ENCODE peak calls at places on chromosomes 7 and 10, in four cellular contexts. H is upper lobe of left lung, K is A549, T is HCT116. R is an unnamed sample. For H3K4me1, the result is how much of the 10 kb centered on the place peaks cover.

GRCh38 chr7:139853576-139854511 is 24.8 kb downstream of the TBXAS1 start:
- DNase-seq in H (no peak), K (peak), T (no peak), R (no peak)

GRCh38 chr7:43612599-43613589 is 30.0 kb downstream of the STK17A start:
- DNase-seq in H (no peak), K (no peak), T (no peak), R (no peak)

GRCh38 chr7:21293771-21294170 is 134.1 kb upstream of the SP4 start:
- DNase-seq in H (no peak), K (no peak), T (no peak), R (no peak)

GRCh38 chr10:126088144-126088543 is 191.8 kb downstream of the FANK1 start:
- DNase-seq in H (no peak), K (peak), T (no peak), R (no peak)

GRCh38 chr7:100174582-100174981 is 2.6 kb downstream of the GPC2 start:
- DNase-seq in H (no peak), K (no peak), T (no peak), R (no peak)

GRCh38 chr10:101354584-101355070 is 662 bp downstream of the BTRC start:
- DNase-seq in H (no peak), K (no peak), T (no peak), R (no peak)

GRCh38 chr7:151951672-151952338 is 4.4 kb upstream of the GALNTL5 start:
- DNase-seq in H (no peak), K (no peak), T (no peak), R (no peak)

GRCh38 chr7:28984631-28985030 is 26.5 kb upstream of the TRIL start:
- DNase-seq in H (peak), K (no peak), T (no peak), R (no peak)

GRCh38 chr7:25583655-25584054 is 355.4 kb upstream of the NPVF start:
- DNase-seq in H (no peak), K (no peak), T (no peak), R (no peak)

GRCh38 chr7:66075590-66076458 is at the start of gene ASL:
- DNase-seq in H (peak), K (peak), T (peak), R (peak)
- TF ChIP-seq POLR2A in H (peak), K (peak), T (peak), R (no peak)

GRCh38 chr7:112080441-112080840 is 125.8 kb downstream of the DOCK4 start:
- DNase-seq in H (no peak), K (peak), T (no peak), R (no peak)
- H3K4me1 ChIP-seq in H (under half), K (half or more), T (under half), R (under half)

GRCh38 chr10:78974409-78975317 is 94.1 kb upstream of the ZMIZ1 start:
- DNase-seq in H (no peak), K (peak), T (peak), R (no peak)
- TF ChIP-seq POLR2A in H (peak), K (no peak), T (peak), R (peak)

DNA sequence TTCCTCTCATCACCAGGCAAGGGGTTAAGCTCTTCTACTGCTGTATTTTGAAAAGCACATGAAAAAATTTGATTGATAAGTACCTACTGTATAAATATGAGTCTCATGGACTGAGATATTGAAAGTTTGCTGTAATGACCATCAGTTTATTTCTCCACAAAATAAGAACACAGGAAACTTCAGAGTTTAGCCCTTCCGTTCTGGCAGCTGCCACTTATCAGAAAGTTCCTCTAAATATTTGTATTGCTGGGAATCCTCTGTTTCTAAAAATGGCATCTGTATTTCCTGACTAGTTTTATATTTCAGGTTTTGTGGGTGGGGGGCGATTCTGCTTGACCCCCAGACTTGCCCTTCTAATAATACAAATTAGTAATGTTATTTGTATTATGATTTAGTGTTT is 92.0 kb downstream of the LYZL2 start:
- DNase-seq in H (no peak), K (no peak), T (no peak), R (no peak)
- H3K4me1 ChIP-seq in H (half or more), K (half or more), T (under half), R (under half)

GRCh38 chr7:101733713-101734475 is 83.5 kb upstream of the CUX1 start:
- DNase-seq in H (peak), K (no peak), T (no peak), R (no peak)
- TF ChIP-seq POLR2A in H (peak), K (no peak), T (no peak), R (no peak)

GRCh38 chr10:3764626-3765375 is 20.2 kb downstream of the KLF6 start:
- DNase-seq in H (no peak), K (no peak), T (no peak), R (no peak)
- H3K4me1 ChIP-seq in H (under half), K (under half), T (half or more), R (half or more)

GRCh38 chr10:99927719-99928280 is 81.9 kb downstream of the DNMBP start:
- DNase-seq in H (no peak), K (peak), T (no peak), R (no peak)
- TF ChIP-seq POLR2A in H (no peak), K (no peak), T (no peak), R (no peak)

GRCh38 chr7:155338632-155339320 is 41.1 kb downstream of the INSIG1 start:
- DNase-seq in H (no peak), K (no peak), T (no peak), R (no peak)

GRCh38 chr7:155339474-155339873 is 41.8 kb downstream of the INSIG1 start:
- DNase-seq in H (no peak), K (no peak), T (no peak), R (no peak)

GRCh38 chr7:155340721-155341120 is 43.0 kb downstream of the INSIG1 start:
- DNase-seq in H (no peak), K (no peak), T (no peak), R (no peak)

GRCh38 chr7:155341463-155341983 is 43.8 kb downstream of the INSIG1 start:
- DNase-seq in H (no peak), K (no peak), T (no peak), R (no peak)

GRCh38 chr7:155340071-155340531 is 42.4 kb downstream of the INSIG1 start:
- DNase-seq in H (no peak), K (no peak), T (no peak), R (no peak)
- H3K4me1 ChIP-seq in H (under half), K (under half), T (under half), R (under half)

DNA sequence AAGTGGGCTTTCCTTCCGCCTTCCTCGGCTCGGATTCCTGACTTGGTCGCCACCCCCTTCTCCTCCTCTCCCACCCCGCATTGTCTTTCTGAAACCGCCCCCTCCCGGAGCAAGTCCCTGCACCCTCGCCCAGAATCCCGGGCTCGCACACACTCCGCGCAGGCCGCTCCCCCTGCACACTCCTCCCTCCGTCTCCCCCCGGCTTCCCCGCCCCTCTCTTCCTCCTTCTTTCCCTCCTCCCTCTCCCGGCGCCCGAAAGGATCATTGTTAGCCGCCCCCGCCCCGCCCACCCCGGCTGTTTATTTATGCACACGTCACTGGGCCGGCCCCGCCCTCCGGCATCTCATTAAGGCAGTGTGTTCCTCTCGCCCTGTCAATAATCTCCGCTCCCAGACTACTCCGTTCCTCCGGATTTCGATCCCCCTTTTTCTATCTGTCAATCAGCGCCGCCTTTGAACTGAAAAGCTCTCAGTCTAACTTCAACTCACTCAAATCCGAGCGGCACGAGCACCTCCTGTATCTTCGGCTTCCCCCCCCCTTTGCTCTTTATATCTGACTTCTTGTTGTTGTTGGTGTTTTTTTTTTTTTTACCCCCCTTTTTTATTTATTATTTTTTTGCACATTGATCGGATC is at the start of gene TCF7L2:
- DNase-seq in H (peak), K (peak), T (peak), R (peak)
- TF ChIP-seq POLR2A in H (peak), K (no peak), T (no peak), R (peak)

GRCh38 chr10:79378383-79378646 is 31.0 kb downstream of the PPIF start:
- DNase-seq in H (no peak), K (no peak), T (no peak), R (no peak)
- H3K4me1 ChIP-seq in H (under half), K (under half), T (under half), R (under half)

R was measured in esophagus squamous epithelium.